ENCODE peak calls at places on chromosomes 4 and X, in eight cellular contexts. R is A549; T is pulmonary artery endothelial cell; E is kidney; Q is GM20000; S is Ammon's horn; Y is activated T-cell treated with anti-CD3 and anti-CD28 coated beads, Interleukin-2, amount 50 U/mL, for 1 hour; N is globus pallidus. V is an unnamed sample.

GRCh38 chr4:147933316-147933715 is 201.4 kb downstream of the ARHGAP10 start:
- DNase-seq in R (no peak), T (no peak), E (no peak), Q (no peak), S (peak), Y (no peak), N (no peak), V (peak)

GRCh38 chr4:10086506-10087120 is 30.0 kb downstream of the WDR1 start:
- DNase-seq in R (no peak), T (no peak), E (peak), Q (no peak), S (no peak), Y (no peak), N (no peak), V (no peak)

GRCh38 chr4:127210877-127211276 is 421.9 kb upstream of the INTU start:
- DNase-seq in R (no peak), T (no peak), E (peak), Q (no peak), S (no peak), Y (no peak), N (no peak), V (no peak)

GRCh38 chr4:47010347-47011188 is 17.2 kb upstream of the GABRA4 start:
- DNase-seq in R (no peak), T (no peak), E (no peak), Q (peak), S (no peak), Y (no peak), N (no peak), V (no peak)

GRCh38 chrX:22974616-22975015 is 25.1 kb upstream of the DDX53 start:
- DNase-seq in R (no peak), T (no peak), E (no peak), Q (no peak), S (no peak), Y (no peak), N (no peak), V (no peak)

GRCh38 chr4:128525939-128526630 is 238.5 kb upstream of the PGRMC2 start:
- DNase-seq in R (no peak), T (no peak), E (no peak), Q (no peak), S (no peak), Y (no peak), N (no peak), V (no peak)

GRCh38 chr4:17068396-17068795 is 170.0 kb upstream of the LDB2 start:
- DNase-seq in R (no peak), T (no peak), E (no peak), Q (no peak), S (no peak), Y (no peak), N (no peak), V (no peak)

GRCh38 chr4:40524642-40525041 is 105.0 kb downstream of the RBM47 start:
- DNase-seq in R (no peak), T (no peak), E (no peak), Q (no peak), S (no peak), Y (no peak), N (no peak), V (no peak)

GRCh38 chr4:169810325-169811323 is 52.9 kb upstream of the HPF1 start:
- DNase-seq in R (peak), T (peak), E (no peak), Q (peak), S (peak), Y (no peak), N (peak), V (peak)

GRCh38 chrX:45517090-45517973 is 316.7 kb upstream of the DIPK2B start:
- DNase-seq in R (no peak), T (no peak), E (no peak), Q (no peak), S (no peak), Y (no peak), N (no peak), V (no peak)

GRCh38 chrX:20431486-20431885 is 164.8 kb upstream of the RPS6KA3 start:
- DNase-seq in R (no peak), T (no peak), E (no peak), Q (no peak), S (no peak), Y (no peak), N (no peak), V (peak)

GRCh38 chr4:113293043-113293560 is 243.6 kb downstream of the ANK2 start:
- DNase-seq in R (no peak), T (no peak), E (no peak), Q (no peak), S (peak), Y (no peak), N (peak), V (peak)

GRCh38 chr4:165874799-165875371 is 1.8 kb downstream of the TLL1 start:
- DNase-seq in R (peak), T (no peak), E (peak), Q (no peak), S (peak), Y (no peak), N (no peak), V (peak)

GRCh38 chrX:101108293-101108692 is 10.3 kb downstream of the CENPI start:
- DNase-seq in R (no peak), T (no peak), E (no peak), Q (no peak), S (no peak), Y (no peak), N (no peak), V (no peak)

GRCh38 chr4:137960371-137961050 is 281.6 kb downstream of the SLC7A11 start:
- DNase-seq in R (no peak), T (no peak), E (no peak), Q (no peak), S (peak), Y (no peak), N (no peak), V (no peak)

GRCh38 chr4:8365353-8365752 is 75.2 kb downstream of the ACOX3 start:
- DNase-seq in R (no peak), T (no peak), E (peak), Q (no peak), S (no peak), Y (no peak), N (no peak), V (no peak)

GRCh38 chr4:140286503-140286902 is 86.9 kb upstream of the SCOC start:
- DNase-seq in R (no peak), T (no peak), E (no peak), Q (no peak), S (peak), Y (no peak), N (no peak), V (peak)

GRCh38 chrX:153763989-153764755 is at the start of gene PLXNB3:
- DNase-seq in R (peak), T (peak), E (peak), Q (peak), S (peak), Y (peak), N (peak), V (peak)

GRCh38 chr4:7533267-7533666 is 98.5 kb upstream of the PSAPL1 start:
- DNase-seq in R (no peak), T (no peak), E (no peak), Q (no peak), S (no peak), Y (no peak), N (no peak), V (no peak)

GRCh38 chr4:105613326-105613725 is 60.9 kb downstream of the ARHGEF38 start:
- DNase-seq in R (no peak), T (no peak), E (no peak), Q (no peak), S (no peak), Y (no peak), N (no peak), V (no peak)

GRCh38 chrX:18490816-18491215 is 65.4 kb downstream of the CDKL5 start:
- DNase-seq in R (no peak), T (peak), E (no peak), Q (no peak), S (no peak), Y (no peak), N (no peak), V (no peak)

GRCh38 chr4:31156221-31156620 is 436.1 kb downstream of the PCDH7 start:
- DNase-seq in R (no peak), T (no peak), E (no peak), Q (no peak), S (no peak), Y (no peak), N (no peak), V (no peak)

GRCh38 chr4:8310306-8310705 is 40.8 kb downstream of the HTRA3 start:
- DNase-seq in R (no peak), T (no peak), E (no peak), Q (no peak), S (no peak), Y (peak), N (no peak), V (no peak)

GRCh38 chrX:24341795-24342194 is 18.6 kb upstream of the SUPT20HL1 start:
- DNase-seq in R (no peak), T (no peak), E (no peak), Q (no peak), S (no peak), Y (no peak), N (no peak), V (no peak)

GRCh38 chr4:169024762-169025161 is 14.7 kb upstream of the CBR4 start:
- DNase-seq in R (peak), T (peak), E (no peak), Q (peak), S (peak), Y (no peak), N (peak), V (peak)

GRCh38 chr4:56253631-56254241 is 133.6 kb downstream of the AASDH start:
- DNase-seq in R (no peak), T (no peak), E (no peak), Q (no peak), S (no peak), Y (no peak), N (no peak), V (no peak)

GRCh38 chr4:101019941-101020401 is 327.4 kb downstream of the PPP3CA start:
- DNase-seq in R (no peak), T (no peak), E (no peak), Q (no peak), S (no peak), Y (no peak), N (no peak), V (no peak)

GRCh38 chr4:101197350-101197749 is 150.0 kb downstream of the PPP3CA start:
- DNase-seq in R (no peak), T (no peak), E (no peak), Q (no peak), S (no peak), Y (no peak), N (no peak), V (no peak)

GRCh38 chr4:157127571-157127970 is 51.6 kb downstream of the GLRB start:
- DNase-seq in R (no peak), T (no peak), E (no peak), Q (no peak), S (no peak), Y (no peak), N (no peak), V (no peak)

GRCh38 chr4:99806545-99806944 is 10.1 kb upstream of the DAPP1 start:
- DNase-seq in R (no peak), T (no peak), E (no peak), Q (no peak), S (no peak), Y (no peak), N (no peak), V (no peak)

GRCh38 chr4:158211288-158211687 is 1.0 kb downstream of the TMEM144 start:
- DNase-seq in R (no peak), T (no peak), E (no peak), Q (no peak), S (no peak), Y (no peak), N (no peak), V (no peak)

GRCh38 chrX:13013353-13014110 is 30.9 kb downstream of the FAM9C start:
- DNase-seq in R (no peak), T (no peak), E (no peak), Q (no peak), S (peak), Y (no peak), N (peak), V (peak)

GRCh38 chr4:185748901-185749390 is 63.0 kb downstream of the SORBS2 start:
- DNase-seq in R (no peak), T (no peak), E (no peak), Q (no peak), S (no peak), Y (no peak), N (no peak), V (no peak)

GRCh38 chr4:17535906-17536305 is 20.9 kb downstream of the CLRN2 start:
- DNase-seq in R (no peak), T (no peak), E (no peak), Q (no peak), S (no peak), Y (no peak), N (no peak), V (no peak)

GRCh38 chr4:119785963-119786362 is 157.4 kb upstream of the PDE5A start:
- DNase-seq in R (no peak), T (no peak), E (no peak), Q (no peak), S (no peak), Y (no peak), N (no peak), V (peak)

GRCh38 chrX:38426785-38427184 is 74.4 kb downstream of the OTC start:
- DNase-seq in R (no peak), T (no peak), E (no peak), Q (no peak), S (no peak), Y (no peak), N (no peak), V (peak)

GRCh38 chrX:154349979-154350378 is 24.5 kb downstream of the FLNA start:
- DNase-seq in R (no peak), T (no peak), E (no peak), Q (no peak), S (no peak), Y (peak), N (no peak), V (no peak)

GRCh38 chrX:70427360-70427759 is 4.2 kb downstream of the GDPD2 start:
- DNase-seq in R (no peak), T (no peak), E (no peak), Q (no peak), S (no peak), Y (no peak), N (no peak), V (no peak)